ENCODE peak calls at places on chromosomes 11 and 22, in five cellular contexts. M is mesothelial cell of epicardium; R is activated gamma-delta T cell treated with anti-CD3 and anti-CD28 coated beads, Interleukin-2, amount 50 U/mL, for 16 hours; Y is effector CD4-positive, alpha-beta T cell; Q is NCI-H146. H is an unnamed sample.

GRCh38 chr11:31640611-31641010 is 131.0 kb downstream of the ELP4 start:
- DNase-seq in R (no peak), Q (no peak), M (no peak), Y (no peak), H (no peak)

GRCh38 chr22:20940178-20940790 is 23.1 kb downstream of the CRKL start:
- DNase-seq in Y (no peak), M (no peak), R (no peak), Q (no peak), H (no peak)

GRCh38 chr11:553083-553948 is 7.2 kb downstream of the LMNTD2 start:
- DNase-seq in Y (no peak), Q (no peak), R (no peak), M (no peak), H (no peak)

GRCh38 chr11:62909107-62909894 is 11.9 kb downstream of the CHRM1 start:
- DNase-seq in M (peak), Q (peak), R (no peak), Y (no peak), H (no peak)

GRCh38 chr11:8370812-8371515 is 107.3 kb upstream of the LMO1 start:
- DNase-seq in R (no peak), Y (no peak), Q (no peak), M (peak), H (no peak)

GRCh38 chr22:44220727-44221680 is 40.3 kb downstream of the PARVG start:
- DNase-seq in Y (no peak), M (no peak), Q (peak), R (no peak), H (no peak)

GRCh38 chr11:125483592-125483991 is 12.5 kb downstream of the FEZ1 start:
- DNase-seq in Y (no peak), Q (no peak), M (no peak), R (no peak), H (no peak)

GRCh38 chr22:46442217-46442853 is 95.1 kb downstream of the CELSR1 start:
- DNase-seq in M (no peak), R (no peak), Y (no peak), Q (no peak), H (no peak)

GRCh38 chr11:112128483-112129121 is 35.3 kb downstream of the IL18 start:
- DNase-seq in M (peak), R (no peak), Q (peak), Y (no peak), H (no peak)

GRCh38 chr11:60915250-60915914 is 1.4 kb downstream of the TMEM109 start:
- DNase-seq in R (peak), Q (no peak), M (peak), Y (peak), H (peak)

GRCh38 chr11:94823127-94823732 is 55.1 kb downstream of the AMOTL1 start:
- DNase-seq in Y (no peak), R (no peak), Q (no peak), M (no peak), H (no peak)

GRCh38 chr11:69979632-69980031 is 98.5 kb upstream of the ANO1 start:
- DNase-seq in R (no peak), Y (no peak), Q (no peak), M (no peak), H (no peak)

GRCh38 chr22:23137905-23138520 is 3.8 kb downstream of the RSPH14 start:
- DNase-seq in Y (peak), M (no peak), R (peak), Q (no peak), H (peak)

GRCh38 chr11:82458147-82458546 is 275.5 kb downstream of the FAM181B start:
- DNase-seq in R (no peak), M (no peak), Y (no peak), Q (no peak), H (no peak)

GRCh38 chr11:121950160-121950559 is 165.9 kb downstream of the BLID start:
- DNase-seq in M (no peak), R (no peak), Y (no peak), Q (no peak), H (no peak)

GRCh38 chr11:86969258-86969657 is 14.1 kb upstream of the FZD4 start:
- DNase-seq in Y (no peak), R (no peak), Q (no peak), M (no peak), H (no peak)

GRCh38 chr11:73729594-73730206 is 31.2 kb downstream of the RAB6A start:
- DNase-seq in M (no peak), R (no peak), Q (peak), Y (no peak), H (no peak)

GRCh38 chr11:102109896-102110760 is at the start of gene YAP1:
- DNase-seq in M (peak), R (peak), Y (peak), Q (no peak), H (peak)

GRCh38 chr22:46578824-46579561 is 41.2 kb upstream of the GRAMD4 start:
- DNase-seq in Y (no peak), M (no peak), Q (no peak), R (no peak), H (no peak)

GRCh38 chr22:32617883-32618282 is 143.3 kb downstream of the FBXO7 start:
- DNase-seq in Q (no peak), M (no peak), Y (no peak), R (no peak), H (no peak)

GRCh38 chr11:76927160-76927559 is 66.4 kb downstream of the ACER3 start:
- DNase-seq in R (no peak), Q (no peak), Y (no peak), M (no peak), H (no peak)

GRCh38 chr11:94675788-94676187 is 92.4 kb upstream of the AMOTL1 start:
- DNase-seq in Q (no peak), Y (no peak), R (no peak), M (no peak), H (no peak)

GRCh38 chr11:105923814-105924213 is 98.2 kb downstream of the MSANTD4 start:
- DNase-seq in Y (no peak), M (no peak), R (no peak), Q (no peak), H (no peak)

GRCh38 chr11:63805844-63806415 is 7.3 kb upstream of the SPINDOC start:
- DNase-seq in Q (no peak), Y (no peak), R (no peak), M (no peak), H (no peak)

GRCh38 chr22:27480487-27480886 is 321.1 kb downstream of the MN1 start:
- DNase-seq in M (no peak), R (no peak), Y (no peak), Q (peak), H (no peak)

GRCh38 chr11:68974421-68975194 is 6.2 kb downstream of the MRGPRD start:
- DNase-seq in M (no peak), Q (no peak), Y (no peak), R (no peak), H (no peak)

GRCh38 chr11:369336-370018 is at the start of gene B4GALNT4:
- DNase-seq in Y (peak), Q (peak), M (peak), R (no peak), H (peak)

GRCh38 chr22:43847376-43848289 is 14.7 kb downstream of the SULT4A1 start:
- DNase-seq in Q (no peak), R (no peak), M (no peak), Y (no peak), H (no peak)

GRCh38 chr22:47100019-47100418 is 337.6 kb downstream of the TBC1D22A start:
- DNase-seq in M (no peak), Y (no peak), Q (no peak), R (no peak), H (no peak)

GRCh38 chr11:59601788-59602187 is 13.8 kb downstream of the OSBP start:
- DNase-seq in Y (no peak), M (no peak), Q (no peak), R (no peak), H (no peak)

H was measured in stimulated activated naive CD4-positive, alpha-beta T cell.